ENCODE peak calls at places on chromosomes 2 and 18, in ten cellular contexts. One of them, this sample, is unnamed.

GRCh38 chr2:9033385-9034175 is 30.1 kb upstream of the MBOAT2 start:
- DNase-seq in endothelial cell of umbilical vein: no peak
- DNase-seq in cardiac fibroblast: no peak
- DNase-seq in Peyer's patch: no peak
- DNase-seq in bronchial epithelial cell: no peak
- DNase-seq in colonic mucosa: no peak
- DNase-seq in fibroblast of mammary gland: no peak
- DNase-seq in AG10803: peak; percentile 22
- DNase-seq in Calu3: no peak
- DNase-seq in CD8-positive, alpha-beta T cell: no peak
- DNase-seq in this sample: peak; percentile 21

GRCh38 chr18:39732918-39733317 is 2167.3 kb upstream of the CELF4 start:
- DNase-seq in colonic mucosa: no peak
- DNase-seq in fibroblast of mammary gland: peak; percentile 1
- DNase-seq in cardiac fibroblast: no peak
- DNase-seq in CD8-positive, alpha-beta T cell: no peak
- DNase-seq in Calu3: no peak
- DNase-seq in endothelial cell of umbilical vein: no peak
- DNase-seq in AG10803: no peak
- DNase-seq in Peyer's patch: no peak
- DNase-seq in bronchial epithelial cell: no peak
- DNase-seq in this sample: no peak

GRCh38 chr2:152425765-152426710 is 91.1 kb downstream of the FMNL2 start:
- DNase-seq in fibroblast of mammary gland: peak; percentile 78
- DNase-seq in endothelial cell of umbilical vein: no peak
- DNase-seq in cardiac fibroblast: peak; percentile 33
- DNase-seq in AG10803: peak; percentile 30
- DNase-seq in colonic mucosa: no peak
- DNase-seq in CD8-positive, alpha-beta T cell: no peak
- DNase-seq in Calu3: peak; percentile 24
- DNase-seq in bronchial epithelial cell: peak; percentile 54
- DNase-seq in Peyer's patch: no peak
- DNase-seq in this sample: no peak

GRCh38 chr2:46003912-46004473 is 293.2 kb upstream of the EPAS1 start:
- DNase-seq in cardiac fibroblast: no peak
- DNase-seq in Peyer's patch: no peak
- DNase-seq in bronchial epithelial cell: peak; percentile 31
- DNase-seq in Calu3: no peak
- DNase-seq in endothelial cell of umbilical vein: no peak
- DNase-seq in CD8-positive, alpha-beta T cell: no peak
- DNase-seq in AG10803: peak; percentile 44
- DNase-seq in fibroblast of mammary gland: no peak
- DNase-seq in colonic mucosa: no peak
- DNase-seq in this sample: no peak

GRCh38 chr2:2832657-2833056 is 501.6 kb upstream of the MYT1L start:
- DNase-seq in Calu3: no peak
- DNase-seq in Peyer's patch: no peak
- DNase-seq in cardiac fibroblast: no peak
- DNase-seq in endothelial cell of umbilical vein: no peak
- DNase-seq in AG10803: no peak
- DNase-seq in bronchial epithelial cell: no peak
- DNase-seq in colonic mucosa: peak; percentile 1
- DNase-seq in CD8-positive, alpha-beta T cell: no peak
- DNase-seq in fibroblast of mammary gland: no peak
- DNase-seq in this sample: no peak

GRCh38 chr2:175233135-175233719 is 51.7 kb upstream of the ATP5MC3 start:
- DNase-seq in Calu3: no peak
- DNase-seq in Peyer's patch: no peak
- DNase-seq in endothelial cell of umbilical vein: no peak
- DNase-seq in CD8-positive, alpha-beta T cell: no peak
- DNase-seq in bronchial epithelial cell: peak; percentile 79
- DNase-seq in cardiac fibroblast: peak; percentile 37
- DNase-seq in colonic mucosa: no peak
- DNase-seq in AG10803: peak; percentile 26
- DNase-seq in fibroblast of mammary gland: peak; percentile 73
- DNase-seq in this sample: no peak

GRCh38 chr2:44547713-44548112 is 186.0 kb downstream of the CAMKMT start:
- DNase-seq in colonic mucosa: no peak
- DNase-seq in Calu3: no peak
- DNase-seq in cardiac fibroblast: no peak
- DNase-seq in CD8-positive, alpha-beta T cell: no peak
- DNase-seq in AG10803: no peak
- DNase-seq in Peyer's patch: no peak
- DNase-seq in bronchial epithelial cell: no peak
- DNase-seq in fibroblast of mammary gland: no peak
- DNase-seq in endothelial cell of umbilical vein: no peak
- DNase-seq in this sample: no peak

GRCh38 chr2:174485763-174486613 is 841 bp downstream of the GPR155 start:
- DNase-seq in fibroblast of mammary gland: peak; percentile 47
- DNase-seq in Peyer's patch: peak; percentile 56
- DNase-seq in CD8-positive, alpha-beta T cell: peak; percentile 38
- DNase-seq in Calu3: peak; percentile 9
- DNase-seq in bronchial epithelial cell: no peak
- DNase-seq in cardiac fibroblast: peak; percentile 27
- DNase-seq in colonic mucosa: peak; percentile 28
- DNase-seq in endothelial cell of umbilical vein: peak; percentile 36
- DNase-seq in AG10803: peak; percentile 35
- DNase-seq in this sample: peak; percentile 18

GRCh38 chr18:79664525-79665125 is 15.0 kb upstream of the CTDP1 start:
- DNase-seq in CD8-positive, alpha-beta T cell: no peak
- DNase-seq in AG10803: peak; percentile 62
- DNase-seq in fibroblast of mammary gland: peak; percentile 37
- DNase-seq in endothelial cell of umbilical vein: no peak
- DNase-seq in Peyer's patch: no peak
- DNase-seq in cardiac fibroblast: peak; percentile 38
- DNase-seq in bronchial epithelial cell: peak; percentile 96
- DNase-seq in colonic mucosa: no peak
- DNase-seq in Calu3: no peak
- DNase-seq in this sample: no peak

GRCh38 chr18:78681934-78682333 is 297.7 kb upstream of the SALL3 start:
- DNase-seq in Peyer's patch: no peak
- DNase-seq in fibroblast of mammary gland: no peak
- DNase-seq in Calu3: no peak
- DNase-seq in endothelial cell of umbilical vein: no peak
- DNase-seq in bronchial epithelial cell: no peak
- DNase-seq in CD8-positive, alpha-beta T cell: no peak
- DNase-seq in AG10803: no peak
- DNase-seq in cardiac fibroblast: no peak
- DNase-seq in colonic mucosa: no peak
- DNase-seq in this sample: no peak

GRCh38 chr18:5951515-5952081 is 56.3 kb upstream of the TMEM200C start:
- DNase-seq in endothelial cell of umbilical vein: no peak
- DNase-seq in fibroblast of mammary gland: no peak
- DNase-seq in colonic mucosa: no peak
- DNase-seq in Peyer's patch: peak; percentile 66
- DNase-seq in Calu3: no peak
- DNase-seq in bronchial epithelial cell: no peak
- DNase-seq in cardiac fibroblast: no peak
- DNase-seq in CD8-positive, alpha-beta T cell: no peak
- DNase-seq in AG10803: no peak
- DNase-seq in this sample: no peak
- TF ChIP-seq CTCF in endothelial cell of umbilical vein: no peak
- TF ChIP-seq CTCF in fibroblast of mammary gland: no peak
- TF ChIP-seq CTCF in colonic mucosa: no peak
- TF ChIP-seq CTCF in Peyer's patch: no peak
- TF ChIP-seq CTCF in Calu3: no peak
- TF ChIP-seq CTCF in bronchial epithelial cell: no peak
- TF ChIP-seq CTCF in cardiac fibroblast: no peak
- TF ChIP-seq CTCF in CD8-positive, alpha-beta T cell: no peak
- TF ChIP-seq CTCF in AG10803: no peak
- TF ChIP-seq CTCF in this sample: no peak

DNA sequence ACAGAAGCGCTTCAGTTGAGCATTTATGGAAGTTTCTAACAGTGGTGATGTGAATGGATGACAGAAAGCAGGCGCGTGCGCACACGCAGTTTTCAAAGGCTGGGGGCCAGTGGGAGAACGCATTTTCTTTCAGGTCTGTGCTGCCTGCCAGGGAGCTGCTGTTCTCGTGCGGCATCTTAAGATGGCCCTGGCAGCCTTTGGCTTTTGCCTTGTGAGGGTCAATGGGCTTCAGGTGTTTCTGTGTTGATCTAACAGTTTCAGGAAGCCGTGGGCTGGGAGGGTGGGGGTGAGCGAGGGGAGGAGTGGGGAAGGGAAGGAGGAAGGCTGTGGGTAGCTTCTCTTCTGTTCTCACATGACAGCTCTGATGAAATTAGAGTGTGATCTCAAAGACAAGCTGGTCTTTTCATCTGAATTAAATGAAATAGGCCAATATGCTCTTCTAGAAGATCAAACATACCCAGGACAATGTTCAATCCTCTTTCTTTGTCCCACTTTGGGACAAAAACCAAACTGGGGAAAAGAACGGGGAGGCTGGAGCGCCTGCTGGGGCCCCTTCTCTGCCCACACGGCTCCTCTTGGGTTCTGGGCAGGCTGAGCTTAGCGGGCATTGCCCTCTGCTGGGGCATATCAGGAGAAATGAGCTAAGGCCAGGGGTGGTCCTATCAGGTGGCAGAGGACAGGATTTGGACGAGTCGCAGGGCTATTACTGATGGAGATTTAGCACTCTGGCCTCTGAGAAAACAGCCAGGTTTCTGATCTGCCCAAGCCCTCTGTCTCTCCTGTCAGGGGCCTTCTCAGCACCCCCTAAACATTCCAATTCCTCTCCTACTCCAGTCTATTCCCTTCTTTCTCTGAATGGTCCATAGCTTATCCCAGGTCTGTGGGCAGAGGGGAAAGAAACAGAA is 126.2 kb upstream of the LGALSL start:
- DNase-seq in Peyer's patch: peak; percentile 64
- DNase-seq in fibroblast of mammary gland: peak; percentile 16
- DNase-seq in endothelial cell of umbilical vein: peak; percentile 40
- DNase-seq in bronchial epithelial cell: peak; percentile 33
- DNase-seq in Calu3: peak; percentile 43
- DNase-seq in AG10803: peak; percentile 4
- DNase-seq in CD8-positive, alpha-beta T cell: peak; percentile 55
- DNase-seq in cardiac fibroblast: peak; percentile 45
- DNase-seq in colonic mucosa: no peak
- DNase-seq in this sample: peak; percentile 19
- TF ChIP-seq CTCF in Peyer's patch: peak; percentile 11
- TF ChIP-seq CTCF in fibroblast of mammary gland: peak; percentile 7
- TF ChIP-seq CTCF in endothelial cell of umbilical vein: peak; percentile 27
- TF ChIP-seq CTCF in bronchial epithelial cell: peak; percentile 65
- TF ChIP-seq CTCF in Calu3: peak; percentile 37
- TF ChIP-seq CTCF in AG10803: peak; percentile 41
- TF ChIP-seq CTCF in CD8-positive, alpha-beta T cell: peak; percentile 33
- TF ChIP-seq CTCF in cardiac fibroblast: peak; percentile 46
- TF ChIP-seq CTCF in colonic mucosa: peak; percentile 28
- TF ChIP-seq CTCF in this sample: no peak

GRCh38 chr2:215811409-215812355 is 201.7 kb downstream of the MREG start:
- DNase-seq in Peyer's patch: no peak
- DNase-seq in endothelial cell of umbilical vein: no peak
- DNase-seq in cardiac fibroblast: no peak
- DNase-seq in fibroblast of mammary gland: no peak
- DNase-seq in bronchial epithelial cell: no peak
- DNase-seq in CD8-positive, alpha-beta T cell: no peak
- DNase-seq in colonic mucosa: no peak
- DNase-seq in Calu3: no peak
- DNase-seq in AG10803: no peak
- DNase-seq in this sample: no peak

GRCh38 chr2:215805493-215805892 is 207.9 kb downstream of the MREG start:
- DNase-seq in endothelial cell of umbilical vein: no peak
- DNase-seq in AG10803: no peak
- DNase-seq in fibroblast of mammary gland: no peak
- DNase-seq in bronchial epithelial cell: no peak
- DNase-seq in CD8-positive, alpha-beta T cell: no peak
- DNase-seq in cardiac fibroblast: no peak
- DNase-seq in Peyer's patch: no peak
- DNase-seq in Calu3: no peak
- DNase-seq in colonic mucosa: no peak
- DNase-seq in this sample: no peak

GRCh38 chr2:215811003-215811402 is 202.3 kb downstream of the MREG start:
- DNase-seq in AG10803: no peak
- DNase-seq in Peyer's patch: no peak
- DNase-seq in colonic mucosa: no peak
- DNase-seq in cardiac fibroblast: no peak
- DNase-seq in Calu3: no peak
- DNase-seq in endothelial cell of umbilical vein: no peak
- DNase-seq in CD8-positive, alpha-beta T cell: no peak
- DNase-seq in bronchial epithelial cell: no peak
- DNase-seq in fibroblast of mammary gland: no peak
- DNase-seq in this sample: no peak

GRCh38 chr2:215808194-215808593 is 205.2 kb downstream of the MREG start:
- DNase-seq in AG10803: no peak
- DNase-seq in Calu3: no peak
- DNase-seq in cardiac fibroblast: no peak
- DNase-seq in colonic mucosa: no peak
- DNase-seq in endothelial cell of umbilical vein: no peak
- DNase-seq in fibroblast of mammary gland: no peak
- DNase-seq in Peyer's patch: no peak
- DNase-seq in bronchial epithelial cell: no peak
- DNase-seq in CD8-positive, alpha-beta T cell: no peak
- DNase-seq in this sample: no peak

DNA sequence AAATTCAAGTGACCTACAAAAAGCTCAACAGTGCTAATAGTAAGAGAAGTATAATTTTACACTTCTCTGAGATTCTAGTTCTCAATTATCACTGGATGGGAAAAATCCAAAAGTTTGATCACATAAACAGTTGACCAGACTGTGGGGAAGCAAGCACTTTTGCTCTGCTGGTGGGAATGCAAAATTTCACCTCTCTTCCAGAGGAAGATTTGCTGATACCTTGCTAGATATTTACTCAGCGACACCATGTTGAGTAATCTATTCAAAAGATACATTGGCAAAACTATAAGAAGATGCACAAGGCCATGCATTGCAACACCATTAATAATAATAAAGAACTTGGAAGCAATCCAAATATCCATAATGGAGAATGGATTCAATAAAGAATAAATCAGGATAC is 204.4 kb downstream of the MREG start:
- DNase-seq in endothelial cell of umbilical vein: no peak
- DNase-seq in colonic mucosa: no peak
- DNase-seq in Calu3: no peak
- DNase-seq in cardiac fibroblast: no peak
- DNase-seq in bronchial epithelial cell: peak; percentile 60
- DNase-seq in CD8-positive, alpha-beta T cell: no peak
- DNase-seq in fibroblast of mammary gland: no peak
- DNase-seq in Peyer's patch: no peak
- DNase-seq in AG10803: no peak
- DNase-seq in this sample: no peak
- TF ChIP-seq CTCF in endothelial cell of umbilical vein: no peak
- TF ChIP-seq CTCF in colonic mucosa: no peak
- TF ChIP-seq CTCF in Calu3: no peak
- TF ChIP-seq CTCF in cardiac fibroblast: peak; percentile 55
- TF ChIP-seq CTCF in bronchial epithelial cell: peak; percentile 35
- TF ChIP-seq CTCF in CD8-positive, alpha-beta T cell: no peak
- TF ChIP-seq CTCF in fibroblast of mammary gland: peak; percentile 40
- TF ChIP-seq CTCF in Peyer's patch: no peak
- TF ChIP-seq CTCF in AG10803: peak; percentile 33
- TF ChIP-seq CTCF in this sample: no peak

DNA sequence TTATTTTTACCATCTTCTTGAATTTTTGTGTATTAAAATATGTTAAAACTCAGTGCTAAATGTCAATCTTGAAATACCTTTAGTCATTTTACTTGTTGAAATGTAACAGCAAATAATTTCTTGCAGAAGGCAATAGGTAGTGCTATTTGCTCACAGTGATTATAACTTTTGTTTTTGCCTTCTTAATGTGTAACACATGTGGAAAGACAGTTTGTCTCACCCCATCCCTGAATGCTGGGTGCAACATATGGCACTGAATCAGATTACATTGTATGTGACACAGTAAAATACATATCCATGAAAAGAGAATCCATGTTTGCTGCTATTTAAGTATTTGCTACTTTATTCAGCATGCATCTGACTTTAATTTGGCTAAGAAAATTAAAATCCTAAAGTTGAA is 35.3 kb downstream of the FRZB start:
- DNase-seq in Peyer's patch: no peak
- DNase-seq in AG10803: no peak
- DNase-seq in Calu3: no peak
- DNase-seq in CD8-positive, alpha-beta T cell: no peak
- DNase-seq in colonic mucosa: no peak
- DNase-seq in endothelial cell of umbilical vein: no peak
- DNase-seq in cardiac fibroblast: no peak
- DNase-seq in fibroblast of mammary gland: peak; percentile 36
- DNase-seq in bronchial epithelial cell: no peak
- DNase-seq in this sample: no peak
- TF ChIP-seq CTCF in Peyer's patch: no peak
- TF ChIP-seq CTCF in AG10803: no peak
- TF ChIP-seq CTCF in Calu3: no peak
- TF ChIP-seq CTCF in CD8-positive, alpha-beta T cell: no peak
- TF ChIP-seq CTCF in colonic mucosa: no peak
- TF ChIP-seq CTCF in endothelial cell of umbilical vein: no peak
- TF ChIP-seq CTCF in cardiac fibroblast: no peak
- TF ChIP-seq CTCF in fibroblast of mammary gland: no peak
- TF ChIP-seq CTCF in bronchial epithelial cell: no peak
- TF ChIP-seq CTCF in this sample: no peak